ENCODE peak calls at places on chromosomes 3 and 15, in eight cellular contexts. N, P, V, D, G, C, T and Z are unnamed samples.

GRCh38 chr15:92565351-92566125 is 90.0 kb downstream of the FAM174B start:
- DNase-seq in N (no peak), P (no peak), V (no peak), D (no peak), G (no peak), C (no peak), T (no peak), Z (no peak)

GRCh38 chr3:135926664-135927063 is 38.9 kb upstream of the PPP2R3A start:
- DNase-seq in N (no peak), P (no peak), V (no peak), D (no peak), G (no peak), C (no peak), T (no peak), Z (no peak)

GRCh38 chr3:198080521-198081384 is 120.7 kb downstream of the LMLN start:
- DNase-seq in N (peak), P (no peak), V (peak), D (peak), G (peak), C (no peak), T (no peak), Z (no peak)

GRCh38 chr15:81229596-81229995 is 32.9 kb downstream of the IL16 start:
- DNase-seq in N (no peak), P (no peak), V (no peak), D (no peak), G (peak), C (no peak), T (no peak), Z (peak)

GRCh38 chr15:67146875-67147381 is 81.5 kb downstream of the SMAD3 start:
- DNase-seq in N (peak), P (no peak), V (no peak), D (peak), G (peak), C (no peak), T (peak), Z (no peak)

GRCh38 chr3:136898954-136899353 is 36.9 kb downstream of the NCK1 start:
- DNase-seq in N (no peak), P (no peak), V (no peak), D (no peak), G (no peak), C (no peak), T (no peak), Z (no peak)

GRCh38 chr3:69948246-69948862 is 51.2 kb upstream of the SAMMSON start:
- DNase-seq in N (peak), P (peak), V (no peak), D (peak), G (no peak), C (no peak), T (peak), Z (no peak)

GRCh38 chr15:33293619-33294309 is 17.0 kb upstream of the RYR3 start:
- DNase-seq in N (no peak), P (no peak), V (no peak), D (no peak), G (no peak), C (no peak), T (no peak), Z (no peak)

GRCh38 chr3:61650276-61650675 is 88.9 kb downstream of the PTPRG start:
- DNase-seq in N (no peak), P (peak), V (no peak), D (no peak), G (no peak), C (no peak), T (peak), Z (peak)

GRCh38 chr3:188154758-188155574 is 1.0 kb downstream of the LPP start:
- DNase-seq in N (no peak), P (no peak), V (no peak), D (no peak), G (no peak), C (no peak), T (no peak), Z (no peak)

GRCh38 chr15:100230784-100231183 is 111.0 kb downstream of the ADAMTS17 start:
- DNase-seq in N (no peak), P (no peak), V (no peak), D (no peak), G (no peak), C (no peak), T (no peak), Z (no peak)

GRCh38 chr15:63440265-63440648 is 58.6 kb upstream of the CA12 start:
- DNase-seq in N (no peak), P (no peak), V (no peak), D (no peak), G (no peak), C (no peak), T (no peak), Z (no peak)

GRCh38 chr15:63441266-63441665 is 59.6 kb upstream of the CA12 start:
- DNase-seq in N (no peak), P (no peak), V (no peak), D (no peak), G (no peak), C (no peak), T (no peak), Z (no peak)

GRCh38 chr15:63442080-63442479 is 60.4 kb upstream of the CA12 start:
- DNase-seq in N (no peak), P (no peak), V (no peak), D (no peak), G (no peak), C (no peak), T (no peak), Z (no peak)

GRCh38 chr15:63439536-63440264 is 58.1 kb upstream of the CA12 start:
- DNase-seq in N (no peak), P (no peak), V (no peak), D (no peak), G (no peak), C (no peak), T (no peak), Z (no peak)

DNA sequence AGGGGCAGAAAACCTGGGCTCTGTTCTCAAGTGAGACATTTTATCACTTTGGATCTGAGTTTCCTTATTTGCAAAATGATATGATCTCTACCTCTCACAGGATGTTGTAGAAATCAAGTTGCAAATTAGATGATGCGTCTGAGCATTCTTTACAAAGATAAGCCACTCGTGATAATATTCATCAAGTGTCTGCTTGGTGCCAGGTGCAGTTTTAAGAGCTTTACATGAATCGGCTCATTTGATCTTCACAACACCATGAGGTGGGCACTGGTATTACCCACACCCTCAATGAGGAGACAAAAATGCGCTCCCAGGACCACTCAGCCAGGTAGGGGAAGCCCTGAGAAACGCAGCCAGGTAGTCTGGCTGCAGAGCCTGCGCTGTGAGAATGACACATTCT is 59.1 kb upstream of the CA12 start:
- DNase-seq in N (no peak), P (no peak), V (no peak), D (no peak), G (no peak), C (no peak), T (no peak), Z (no peak)
- TF ChIP-seq CTCF in N (no peak), P (no peak), V (no peak), D (no peak), G (no peak), C (no peak), T (no peak), Z (no peak)

GRCh38 chr15:85382942-85383341 is 2.5 kb downstream of the AKAP13 start:
- DNase-seq in N (no peak), P (no peak), V (no peak), D (no peak), G (no peak), C (no peak), T (no peak), Z (no peak)
- H3K4me3 ChIP-seq in N (no peak), P (no peak), V (peak), D (no peak), G (no peak), C (no peak), T (peak), Z (peak)

GRCh38 chr3:50297896-50298725 is 1.1 kb downstream of the HYAL3 start:
- DNase-seq in N (peak), P (no peak), V (peak), D (no peak), G (peak), C (no peak), T (no peak), Z (no peak)
- TF ChIP-seq CTCF in N (peak), P (peak), V (no peak), D (no peak), G (no peak), C (peak), T (peak), Z (no peak)

DNA sequence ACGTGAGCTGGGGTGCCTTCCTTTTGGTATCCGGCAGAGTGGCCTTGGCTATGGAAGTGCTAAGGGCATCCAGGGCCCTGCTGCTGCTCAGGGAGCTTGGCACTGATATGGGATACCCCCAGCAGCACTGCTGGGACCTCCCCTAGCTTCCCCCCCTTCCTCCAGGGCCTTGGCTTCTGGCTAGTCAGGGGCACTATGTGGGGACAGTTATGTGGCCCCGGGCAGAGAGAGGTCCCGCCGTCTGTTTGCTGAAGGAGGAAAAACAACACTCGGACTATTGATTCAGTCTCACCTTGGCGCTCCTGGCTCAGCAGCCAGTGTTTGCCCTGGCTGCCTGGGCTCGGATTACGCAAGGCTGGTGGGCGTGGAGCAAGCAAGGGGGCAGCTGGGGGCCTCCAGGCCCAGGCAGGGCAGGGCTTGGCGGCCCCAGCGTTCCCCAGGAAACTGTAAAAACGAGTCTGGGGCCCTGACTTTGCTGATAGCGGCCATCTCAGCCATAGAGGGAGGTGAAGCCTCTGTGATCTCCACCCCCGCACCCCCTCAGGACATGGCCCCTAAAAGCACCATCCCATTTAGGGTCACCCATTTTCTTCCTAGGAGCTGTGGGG is 5.7 kb downstream of the FURIN start:
- DNase-seq in N (peak), P (no peak), V (peak), D (no peak), G (no peak), C (no peak), T (no peak), Z (no peak)
- H3K4me3 ChIP-seq in N (peak), P (no peak), V (peak), D (no peak), G (peak), C (no peak), T (no peak), Z (no peak)

DNA sequence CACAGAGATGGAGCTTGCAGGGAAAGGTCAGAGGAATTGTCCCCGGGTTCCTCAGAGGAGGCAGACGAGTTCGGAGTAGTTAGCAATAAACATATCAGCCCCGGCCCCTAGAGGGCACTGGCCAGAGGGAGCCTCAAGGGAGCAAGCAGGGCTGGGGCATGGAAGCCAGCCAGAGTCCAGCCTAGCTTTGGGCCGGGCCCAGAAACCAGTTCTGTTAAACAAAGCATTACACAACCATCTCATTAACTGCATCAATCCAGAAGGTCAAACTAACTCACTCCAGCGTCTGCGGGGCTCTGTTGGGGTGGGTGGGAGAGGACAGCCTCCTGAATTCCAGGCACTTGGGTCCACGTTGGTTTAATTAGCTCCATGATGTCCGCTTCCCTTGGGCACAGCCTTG is 41.0 kb upstream of the IREB2 start:
- DNase-seq in N (peak), P (no peak), V (peak), D (no peak), G (peak), C (no peak), T (no peak), Z (no peak)
- TF ChIP-seq CTCF in N (peak), P (peak), V (peak), D (peak), G (peak), C (peak), T (peak), Z (no peak)

GRCh38 chr3:124535306-124535705 is 194.9 kb upstream of the UMPS start:
- DNase-seq in N (no peak), P (no peak), V (no peak), D (no peak), G (no peak), C (no peak), T (no peak), Z (no peak)

GRCh38 chr3:124526601-124527000 is 203.7 kb upstream of the UMPS start:
- DNase-seq in N (no peak), P (no peak), V (no peak), D (peak), G (no peak), C (no peak), T (no peak), Z (no peak)

GRCh38 chr3:124532071-124532470 is 198.2 kb upstream of the UMPS start:
- DNase-seq in N (no peak), P (no peak), V (no peak), D (no peak), G (no peak), C (no peak), T (no peak), Z (no peak)

GRCh38 chr3:124530916-124531315 is 199.3 kb upstream of the UMPS start:
- DNase-seq in N (no peak), P (no peak), V (no peak), D (no peak), G (no peak), C (no peak), T (no peak), Z (no peak)

DNA sequence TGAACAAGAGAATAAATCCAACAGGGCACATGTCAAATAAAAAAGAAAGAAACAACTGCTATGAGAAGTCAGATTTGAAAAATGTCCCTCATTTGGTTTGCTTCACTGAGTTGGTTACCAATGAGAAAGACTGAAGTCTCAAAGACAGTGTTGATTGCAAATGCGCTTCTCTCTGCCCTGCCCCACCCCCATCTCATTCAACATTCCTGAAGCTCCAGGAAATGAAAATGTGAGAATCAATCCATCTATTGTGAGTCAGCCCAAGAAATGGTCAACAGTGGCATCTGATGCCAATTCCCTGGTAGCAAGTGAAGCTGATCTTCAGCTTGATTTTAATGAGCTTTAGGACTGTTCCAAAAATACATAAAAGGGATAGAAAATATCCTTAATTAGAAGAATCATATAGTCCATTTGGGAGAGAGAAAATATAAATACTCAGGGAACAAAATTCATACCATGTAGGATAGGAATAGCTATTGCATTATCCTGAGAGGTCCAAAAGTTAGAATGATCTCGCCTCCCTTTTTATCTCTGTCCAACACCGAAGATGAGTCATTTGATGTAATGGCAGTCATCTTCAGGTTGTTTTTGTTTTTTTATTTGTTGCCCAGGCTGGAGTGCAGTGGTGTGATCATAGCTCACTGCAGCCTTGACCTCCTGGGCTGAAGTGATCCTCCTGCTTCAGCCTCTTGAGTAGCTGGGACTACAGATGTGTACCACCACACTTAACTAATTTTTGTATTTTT is 200.3 kb upstream of the UMPS start:
- DNase-seq in N (no peak), P (no peak), V (no peak), D (peak), G (no peak), C (no peak), T (no peak), Z (no peak)
- H3K4me3 ChIP-seq in N (no peak), P (no peak), V (no peak), D (no peak), G (no peak), C (no peak), T (no peak), Z (no peak)

GRCh38 chr15:44298878-44299277 is 10.4 kb downstream of the GOLM2 start:
- DNase-seq in N (peak), P (no peak), V (no peak), D (peak), G (no peak), C (no peak), T (no peak), Z (no peak)
- TF ChIP-seq CTCF in N (peak), P (peak), V (no peak), D (peak), G (no peak), C (peak), T (peak), Z (no peak)

GRCh38 chr15:68187559-68187958 is 17.6 kb downstream of the CALML4 start:
- DNase-seq in N (no peak), P (peak), V (no peak), D (peak), G (no peak), C (peak), T (peak), Z (peak)

GRCh38 chr15:68186671-68187397 is 18.3 kb downstream of the CALML4 start:
- DNase-seq in N (no peak), P (peak), V (no peak), D (peak), G (no peak), C (peak), T (peak), Z (no peak)

GRCh38 chr15:68190048-68190447 is 15.1 kb downstream of the CALML4 start:
- DNase-seq in N (no peak), P (no peak), V (no peak), D (no peak), G (no peak), C (no peak), T (no peak), Z (no peak)

GRCh38 chr15:68191555-68191954 is 13.6 kb downstream of the CALML4 start:
- DNase-seq in N (no peak), P (no peak), V (no peak), D (no peak), G (no peak), C (no peak), T (no peak), Z (no peak)

GRCh38 chr15:68188647-68189046 is 16.5 kb downstream of the CALML4 start:
- DNase-seq in N (no peak), P (no peak), V (no peak), D (no peak), G (no peak), C (no peak), T (no peak), Z (no peak)
- H3K4me3 ChIP-seq in N (no peak), P (no peak), V (no peak), D (no peak), G (peak), C (no peak), T (no peak), Z (no peak)

GRCh38 chr3:149487598-149488197 is 13.2 kb downstream of the TM4SF4 start:
- DNase-seq in N (peak), P (no peak), V (no peak), D (peak), G (no peak), C (no peak), T (no peak), Z (no peak)
- TF ChIP-seq CTCF in N (peak), P (no peak), V (peak), D (peak), G (peak), C (no peak), T (peak), Z (no peak)

DNA sequence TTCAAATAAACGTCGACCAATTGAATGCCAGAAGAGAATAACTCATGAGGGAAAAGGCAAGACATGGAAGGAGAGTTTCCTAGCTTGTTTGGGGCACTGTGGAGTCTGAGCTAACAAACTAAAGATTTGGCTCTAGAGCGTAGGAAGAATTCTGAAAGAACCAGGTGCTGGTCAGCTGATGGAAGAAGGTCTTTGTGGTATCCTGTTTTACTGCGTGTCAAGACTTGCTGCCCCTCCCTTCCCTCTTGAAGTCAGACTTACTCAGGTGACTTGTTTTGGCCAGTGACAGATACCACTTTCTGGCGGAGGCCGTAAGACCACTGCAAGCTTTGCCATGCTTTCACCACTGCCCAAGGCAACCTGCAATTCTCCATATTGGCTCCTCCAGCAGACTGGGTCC is 673 bp upstream of the HCLS1 start:
- DNase-seq in N (peak), P (no peak), V (no peak), D (no peak), G (no peak), C (no peak), T (no peak), Z (no peak)
- H3K4me3 ChIP-seq in N (no peak), P (no peak), V (no peak), D (peak), G (no peak), C (no peak), T (no peak), Z (no peak)